ENCODE peak calls at places on chromosomes 13 and 19, in nine cellular contexts. K, H, T, W, O, V, N, C and L are unnamed samples. For H3K4me1, the result is how much of the 10 kb centered on the place peaks cover.

GRCh38 chr19:46731007-46731501 is 14.1 kb upstream of the PRKD2 start:
- DNase-seq in K (no peak), H (no peak), T (no peak), W (peak), O (no peak), V (peak), N (no peak), C (no peak), L (no peak)

GRCh38 chr19:18282788-18283141 is 1.3 kb upstream of the JUND start:
- DNase-seq in K (no peak), H (no peak), T (no peak), W (no peak), O (no peak), V (no peak), N (no peak), C (no peak), L (peak)

GRCh38 chr19:47447470-47448359 is 24.0 kb downstream of the SLC8A2 start:
- DNase-seq in K (peak), H (peak), T (no peak), W (no peak), O (no peak), V (peak), N (peak), C (peak), L (peak)

GRCh38 chr19:3098515-3099346 is 4.6 kb downstream of the GNA11 start:
- DNase-seq in K (no peak), H (peak), T (peak), W (peak), O (peak), V (peak), N (peak), C (no peak), L (no peak)

GRCh38 chr19:49554701-49555181 is 25.6 kb downstream of the NOSIP start:
- DNase-seq in K (no peak), H (peak), T (no peak), W (no peak), O (no peak), V (peak), N (peak), C (no peak), L (no peak)

GRCh38 chr13:114002771-114003321 is 29.0 kb upstream of the C13orf46 start:
- DNase-seq in K (no peak), H (no peak), T (no peak), W (no peak), O (no peak), V (no peak), N (peak), C (no peak), L (no peak)

GRCh38 chr13:86757236-86757978 is 913.8 kb upstream of the SLITRK5 start:
- DNase-seq in K (no peak), H (peak), T (no peak), W (no peak), O (no peak), V (no peak), N (no peak), C (peak), L (no peak)

GRCh38 chr19:48913114-48913513 is 13.0 kb downstream of the NUCB1 start:
- DNase-seq in K (no peak), H (no peak), T (no peak), W (no peak), O (no peak), V (peak), N (no peak), C (no peak), L (peak)

GRCh38 chr19:29546583-29547190 is 20.9 kb downstream of the VSTM2B start:
- DNase-seq in K (no peak), H (no peak), T (peak), W (peak), O (no peak), V (no peak), N (no peak), C (no peak), L (peak)

GRCh38 chr13:112575680-112576079 is 12.3 kb downstream of the TUBGCP3 start:
- DNase-seq in K (no peak), H (no peak), T (no peak), W (no peak), O (no peak), V (peak), N (peak), C (no peak), L (no peak)

GRCh38 chr13:74644239-74644638 is 510.0 kb upstream of the KLF12 start:
- DNase-seq in K (no peak), H (no peak), T (no peak), W (no peak), O (no peak), V (peak), N (no peak), C (no peak), L (no peak)

GRCh38 chr13:79307433-79307861 is 98.6 kb downstream of the RBM26 start:
- DNase-seq in K (no peak), H (no peak), T (no peak), W (no peak), O (no peak), V (no peak), N (no peak), C (no peak), L (no peak)

GRCh38 chr19:32201661-32202060 is 143.7 kb upstream of the ZNF507 start:
- DNase-seq in K (no peak), H (no peak), T (no peak), W (no peak), O (no peak), V (no peak), N (no peak), C (no peak), L (peak)

GRCh38 chr19:28208745-28209144 is 1004.2 kb downstream of the UQCRFS1 start:
- DNase-seq in K (no peak), H (no peak), T (no peak), W (no peak), O (no peak), V (no peak), N (no peak), C (no peak), L (peak)

GRCh38 chr13:45781553-45782326 is 69.8 kb downstream of the SIAH3 start:
- DNase-seq in K (no peak), H (no peak), T (peak), W (no peak), O (no peak), V (peak), N (peak), C (no peak), L (peak)

GRCh38 chr19:38842439-38843174 is 7.2 kb downstream of the HNRNPL start:
- DNase-seq in K (no peak), H (peak), T (no peak), W (no peak), O (no peak), V (no peak), N (no peak), C (no peak), L (no peak)

GRCh38 chr19:49331616-49332055 is 3.6 kb upstream of the CD37 start:
- DNase-seq in K (peak), H (peak), T (no peak), W (no peak), O (peak), V (peak), N (peak), C (peak), L (peak)

GRCh38 chr19:57935731-57936130 is 529 bp upstream of the ZNF418 start:
- DNase-seq in K (no peak), H (no peak), T (no peak), W (no peak), O (no peak), V (no peak), N (no peak), C (no peak), L (no peak)

GRCh38 chr19:282501-282900 is 8.7 kb downstream of the PLPP2 start:
- DNase-seq in K (no peak), H (no peak), T (no peak), W (no peak), O (no peak), V (no peak), N (no peak), C (no peak), L (no peak)

GRCh38 chr19:43634877-43635560 is 4.6 kb downstream of the CADM4 start:
- DNase-seq in K (peak), H (no peak), T (no peak), W (no peak), O (no peak), V (peak), N (no peak), C (peak), L (peak)
- H3K4me3 ChIP-seq in K (peak), H (no peak), T (peak), W (no peak), O (no peak), V (peak), N (no peak), C (peak), L (peak)

GRCh38 chr13:44278164-44278563 is 95.5 kb upstream of the SERP2 start:
- DNase-seq in K (no peak), H (no peak), T (no peak), W (no peak), O (no peak), V (no peak), N (peak), C (no peak), L (no peak)

GRCh38 chr13:44283598-44283997 is 90.0 kb upstream of the SERP2 start:
- DNase-seq in K (no peak), H (no peak), T (no peak), W (no peak), O (no peak), V (no peak), N (no peak), C (no peak), L (no peak)

GRCh38 chr13:44277459-44277858 is 96.2 kb upstream of the SERP2 start:
- DNase-seq in K (no peak), H (no peak), T (no peak), W (no peak), O (no peak), V (no peak), N (no peak), C (no peak), L (no peak)

GRCh38 chr13:44281252-44282000 is 92.2 kb upstream of the SERP2 start:
- DNase-seq in K (no peak), H (no peak), T (no peak), W (no peak), O (no peak), V (no peak), N (peak), C (no peak), L (no peak)

GRCh38 chr13:44280461-44280860 is 93.2 kb upstream of the SERP2 start:
- DNase-seq in K (no peak), H (no peak), T (no peak), W (no peak), O (no peak), V (peak), N (no peak), C (no peak), L (no peak)
- H3K27ac ChIP-seq in K (no peak), H (no peak), T (no peak), W (no peak), O (no peak), V (no peak), N (no peak), C (no peak), L (no peak)

GRCh38 chr19:13066933-13067831 is 35.5 kb downstream of the LYL1 start:
- DNase-seq in K (no peak), H (no peak), T (no peak), W (no peak), O (no peak), V (no peak), N (no peak), C (no peak), L (no peak)
- H3K4me1 ChIP-seq in K (under half), H (under half), T (under half), W (half or more), O (half or more), V (under half), N (under half), C (half or more), L (under half)

GRCh38 chr13:80337706-80338105 is 3.2 kb downstream of the SPRY2 start:
- DNase-seq in K (no peak), H (no peak), T (no peak), W (no peak), O (no peak), V (peak), N (no peak), C (no peak), L (no peak)

GRCh38 chr13:80338781-80339577 is 1.9 kb downstream of the SPRY2 start:
- DNase-seq in K (peak), H (peak), T (peak), W (peak), O (peak), V (peak), N (peak), C (peak), L (peak)

GRCh38 chr13:80337011-80337688 is 3.8 kb downstream of the SPRY2 start:
- DNase-seq in K (no peak), H (no peak), T (no peak), W (no peak), O (no peak), V (peak), N (no peak), C (no peak), L (peak)

GRCh38 chr13:80334582-80335260 is 6.2 kb downstream of the SPRY2 start:
- DNase-seq in K (no peak), H (no peak), T (no peak), W (no peak), O (no peak), V (peak), N (no peak), C (no peak), L (peak)

DNA sequence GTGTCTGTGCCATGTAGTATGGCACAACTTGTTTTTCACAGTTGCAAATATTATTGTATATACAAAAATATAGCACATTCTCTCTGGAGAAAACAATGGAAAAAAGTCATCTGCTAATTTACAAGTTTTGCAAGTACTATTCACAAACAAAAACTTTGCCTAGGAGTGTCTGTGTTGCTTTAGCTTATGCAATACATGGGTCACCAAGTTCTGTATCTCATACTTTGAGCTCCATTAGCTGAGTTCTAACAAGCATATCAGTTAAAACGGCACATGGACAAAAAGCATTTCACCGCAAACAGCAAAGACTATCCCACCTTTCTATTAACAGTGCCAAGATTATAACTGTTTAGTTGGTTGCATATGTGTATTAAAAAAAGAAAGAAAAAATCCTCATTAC is 4.6 kb downstream of the SPRY2 start:
- DNase-seq in K (no peak), H (no peak), T (no peak), W (no peak), O (no peak), V (peak), N (no peak), C (no peak), L (no peak)
- H3K4me3 ChIP-seq in K (peak), H (no peak), T (peak), W (peak), O (peak), V (peak), N (no peak), C (peak), L (peak)

GRCh38 chr13:111058796-111059506 is 56.2 kb upstream of the ARHGEF7 start:
- DNase-seq in K (no peak), H (no peak), T (no peak), W (no peak), O (no peak), V (peak), N (no peak), C (no peak), L (no peak)

GRCh38 chr13:111062305-111062704 is 52.8 kb upstream of the ARHGEF7 start:
- DNase-seq in K (no peak), H (no peak), T (no peak), W (no peak), O (no peak), V (no peak), N (no peak), C (no peak), L (no peak)

GRCh38 chr13:111064661-111065060 is 50.4 kb upstream of the ARHGEF7 start:
- DNase-seq in K (no peak), H (no peak), T (no peak), W (no peak), O (no peak), V (no peak), N (no peak), C (no peak), L (no peak)

GRCh38 chr13:111060237-111060919 is 54.7 kb upstream of the ARHGEF7 start:
- DNase-seq in K (no peak), H (no peak), T (no peak), W (no peak), O (no peak), V (no peak), N (no peak), C (no peak), L (no peak)

GRCh38 chr13:111061338-111062045 is 53.6 kb upstream of the ARHGEF7 start:
- DNase-seq in K (no peak), H (no peak), T (no peak), W (no peak), O (no peak), V (no peak), N (no peak), C (no peak), L (no peak)
- H3K27ac ChIP-seq in K (no peak), H (no peak), T (no peak), W (no peak), O (no peak), V (no peak), N (no peak), C (no peak), L (no peak)

DNA sequence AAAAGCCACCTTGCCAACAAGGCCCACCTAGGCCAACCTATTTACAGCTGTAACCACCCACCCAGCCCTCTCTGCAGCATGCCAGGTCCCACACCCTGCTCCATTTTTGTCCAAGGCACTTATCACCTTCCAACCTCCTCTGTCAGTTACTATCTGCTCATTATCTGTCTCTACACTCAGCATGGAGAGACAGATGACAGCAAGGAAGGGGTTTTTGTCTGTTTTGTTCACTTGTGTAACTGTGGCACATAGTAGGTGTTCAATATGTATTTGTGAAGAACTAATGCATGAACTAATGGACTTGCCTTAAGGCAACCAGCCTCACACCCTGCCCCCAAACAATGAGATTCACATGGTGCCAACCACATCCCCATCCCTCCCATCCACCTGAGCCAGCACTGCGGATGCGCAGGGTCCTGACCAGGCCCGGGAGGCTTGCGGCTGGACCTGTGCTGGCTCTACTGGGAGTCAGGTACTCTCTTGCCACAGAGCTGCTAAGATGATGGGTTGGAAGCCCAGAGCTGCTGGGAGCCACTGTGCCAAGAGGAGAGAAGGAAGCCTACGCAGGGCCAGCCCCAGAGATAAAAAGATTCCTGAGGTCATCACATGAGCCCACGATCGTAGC is 17.2 kb downstream of the DEDD2 start:
- DNase-seq in K (no peak), H (peak), T (no peak), W (no peak), O (no peak), V (no peak), N (no peak), C (no peak), L (no peak)
- H3K4me1 ChIP-seq in K (under half), H (half or more), T (under half), W (under half), O (under half), V (under half), N (under half), C (under half), L (under half)

DNA sequence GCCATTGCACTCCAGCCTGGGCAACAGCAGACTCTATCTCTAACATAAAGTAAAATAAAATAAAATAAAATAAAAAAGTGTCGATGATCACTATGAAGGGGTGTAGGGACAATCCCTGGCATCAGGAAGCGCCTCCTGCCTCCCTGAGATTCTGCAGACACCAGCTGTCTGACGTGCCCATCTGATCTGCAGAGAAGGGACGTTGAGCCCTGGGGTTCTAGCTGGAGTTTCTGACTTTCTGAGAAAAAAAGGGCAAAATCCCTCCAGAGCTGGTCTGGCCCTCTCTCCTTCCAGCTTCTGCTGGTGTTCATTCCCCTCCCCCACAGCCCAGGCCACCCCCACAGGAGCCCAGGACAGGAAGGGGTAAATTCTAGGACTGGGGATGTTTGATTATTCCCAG is 2.4 kb upstream of the ADGRE5 start:
- DNase-seq in K (no peak), H (no peak), T (no peak), W (no peak), O (no peak), V (no peak), N (no peak), C (no peak), L (no peak)
- H3K4me3 ChIP-seq in K (no peak), H (no peak), T (no peak), W (no peak), O (no peak), V (no peak), N (no peak), C (no peak), L (no peak)

GRCh38 chr13:44413095-44413494 is 39.5 kb downstream of the SERP2 start:
- DNase-seq in K (no peak), H (no peak), T (no peak), W (no peak), O (no peak), V (no peak), N (no peak), C (no peak), L (no peak)
- H3K27ac ChIP-seq in K (peak), H (no peak), T (no peak), W (no peak), O (no peak), V (no peak), N (no peak), C (no peak), L (no peak)

GRCh38 chr19:1630811-1631210 is 21.6 kb downstream of the TCF3 start:
- DNase-seq in K (no peak), H (no peak), T (no peak), W (no peak), O (no peak), V (no peak), N (no peak), C (no peak), L (no peak)

GRCh38 chr19:1631557-1632100 is 20.8 kb downstream of the TCF3 start:
- DNase-seq in K (no peak), H (no peak), T (no peak), W (no peak), O (no peak), V (no peak), N (no peak), C (no peak), L (no peak)

GRCh38 chr19:1632462-1633268 is 19.8 kb downstream of the TCF3 start:
- DNase-seq in K (no peak), H (no peak), T (no peak), W (no peak), O (no peak), V (no peak), N (no peak), C (no peak), L (no peak)

GRCh38 chr19:1629256-1629808 is 23.1 kb downstream of the TCF3 start:
- DNase-seq in K (no peak), H (no peak), T (no peak), W (no peak), O (no peak), V (no peak), N (no peak), C (no peak), L (no peak)

GRCh38 chr19:1630012-1630411 is 22.4 kb downstream of the TCF3 start:
- DNase-seq in K (no peak), H (no peak), T (no peak), W (no peak), O (no peak), V (no peak), N (no peak), C (no peak), L (no peak)
- H3K4me1 ChIP-seq in K (under half), H (under half), T (under half), W (under half), O (under half), V (under half), N (under half), C (under half), L (under half)

GRCh38 chr19:7870571-7871279 is 3.5 kb downstream of the PRR36 start:
- DNase-seq in K (peak), H (peak), T (peak), W (no peak), O (no peak), V (peak), N (peak), C (peak), L (peak)
- H3K4me3 ChIP-seq in K (no peak), H (no peak), T (no peak), W (no peak), O (no peak), V (no peak), N (no peak), C (no peak), L (no peak)